ENCODE peak calls at places on chromosomes 12 and 14, in eight cellular contexts. W is stomach; L is T-helper 2 cell; D is stimulated activated CD8-positive, alpha-beta memory T cell treated with anti-CD3 and anti-CD28 coated beads, Interleukin-15, amount 100 ng/mL, for 1 hour; U is hypothalamus; V is astrocyte of the spinal cord; Z is skeletal muscle cell; Y is NCI-H1694 treated with DMSO at 0.1 percent for 48 hours. T is an unnamed sample.
A peak's percentile ranks its signal among the peaks of the same experiment; 100 is the strongest.

GRCh38 chr14:106578479-106578878 is 1052.1 kb downstream of the TMEM121 start:
- DNase-seq in U (no peak), W (no peak), D (no peak), L (no peak), Y (no peak), V (no peak), Z (no peak), T (no peak)

GRCh38 chr14:80705241-80705980 is 236.1 kb downstream of the CEP128 start:
- DNase-seq in D (no peak), W (no peak), U (no peak), V (no peak), Z (no peak), L (no peak), Y (no peak), T (peak; percentile 51)

GRCh38 chr14:44960646-44961045 is 1.1 kb downstream of the KLHL28 start:
- DNase-seq in Z (no peak), D (no peak), W (no peak), L (no peak), V (no peak), U (no peak), Y (no peak), T (no peak)

GRCh38 chr14:67071506-67071905 is 117.7 kb upstream of the GARIN2 start:
- DNase-seq in U (no peak), L (no peak), Y (no peak), D (no peak), Z (no peak), W (no peak), V (no peak), T (no peak)

GRCh38 chr12:3218150-3218845 is 141.1 kb downstream of the TSPAN9 start:
- DNase-seq in D (no peak), L (no peak), Y (peak; percentile 88), W (peak; percentile 41), Z (peak; percentile 71), V (peak; percentile 77), U (peak; percentile 25), T (peak; percentile 90)

GRCh38 chr12:22190969-22191368 is 143.5 kb downstream of the ST8SIA1 start:
- DNase-seq in V (no peak), W (no peak), Z (no peak), U (no peak), D (no peak), Y (no peak), L (no peak), T (no peak)

GRCh38 chr12:56715798-56716197 is 9.3 kb downstream of the NACA start:
- DNase-seq in L (no peak), Z (no peak), U (no peak), Y (no peak), W (no peak), D (no peak), V (no peak), T (no peak)

GRCh38 chr12:105862163-105862821 is 276.5 kb downstream of the NUAK1 start:
- DNase-seq in D (no peak), W (no peak), Z (no peak), V (no peak), Y (no peak), U (no peak), L (no peak), T (peak; percentile 7)

GRCh38 chr14:65622703-65623102 is 210.2 kb downstream of the FUT8 start:
- DNase-seq in Z (no peak), W (no peak), D (no peak), Y (no peak), V (no peak), L (no peak), U (no peak), T (no peak)

GRCh38 chr14:106838991-106839769 is 1312.8 kb downstream of the TMEM121 start:
- DNase-seq in Z (no peak), Y (no peak), V (no peak), L (no peak), D (no peak), W (no peak), U (no peak), T (no peak)

GRCh38 chr14:37620856-37621255 is 25.4 kb downstream of the TTC6 start:
- DNase-seq in U (no peak), D (no peak), Y (no peak), Z (no peak), L (no peak), V (no peak), W (no peak), T (no peak)

GRCh38 chr14:100714205-100714781 is 12.4 kb upstream of the DLK1 start:
- DNase-seq in W (no peak), L (no peak), D (no peak), V (no peak), U (no peak), Z (no peak), Y (peak; percentile 87), T (no peak)

GRCh38 chr14:91906374-91906773 is 39.0 kb upstream of the TC2N start:
- DNase-seq in V (no peak), U (no peak), D (no peak), L (no peak), Y (no peak), Z (no peak), W (peak; percentile 38), T (no peak)

GRCh38 chr14:92507174-92507768 is 6.3 kb upstream of the RIN3 start:
- DNase-seq in U (no peak), D (no peak), Z (no peak), V (no peak), W (no peak), L (no peak), Y (no peak), T (no peak)

GRCh38 chr12:58648151-58648550 is 272.2 kb downstream of the LRIG3 start:
- DNase-seq in U (no peak), W (no peak), D (no peak), V (no peak), Z (no peak), L (no peak), Y (no peak), T (no peak)

GRCh38 chr14:93035917-93036651 is 79.6 kb downstream of the ITPK1 start:
- DNase-seq in Z (no peak), L (no peak), D (no peak), V (peak; percentile 9), U (peak; percentile 84), W (no peak), Y (no peak), T (peak; percentile 77)

GRCh38 chr12:94873368-94874085 is 130.0 kb downstream of the NDUFA12 start:
- DNase-seq in Y (no peak), D (no peak), U (no peak), W (peak; percentile 28), V (no peak), Z (no peak), L (no peak), T (no peak)

GRCh38 chr12:128807161-128807724 is 16.5 kb downstream of the SLC15A4 start:
- DNase-seq in D (no peak), V (no peak), W (no peak), Z (no peak), Y (no peak), L (no peak), U (peak; percentile 41), T (peak; percentile 65)

GRCh38 chr12:42482086-42482819 is 107.3 kb downstream of the PRICKLE1 start:
- DNase-seq in Z (no peak), L (no peak), D (no peak), W (peak; percentile 72), U (no peak), Y (no peak), V (peak; percentile 58), T (peak; percentile 1)

GRCh38 chr14:91405724-91406435 is 11.7 kb downstream of the CCDC88C start:
- DNase-seq in U (no peak), Y (no peak), V (no peak), Z (no peak), L (no peak), W (no peak), D (no peak), T (no peak)

GRCh38 chr12:51771008-51771407 is 77.5 kb downstream of the FIGNL2 start:
- DNase-seq in Z (no peak), U (no peak), D (no peak), Y (no peak), V (no peak), W (no peak), L (no peak), T (no peak)

GRCh38 chr12:25723921-25724491 is 170.9 kb upstream of the LMNTD1 start:
- DNase-seq in U (no peak), D (no peak), V (peak; percentile 61), Z (peak; percentile 76), W (no peak), Y (no peak), L (no peak), T (no peak)

GRCh38 chr12:2332266-2332665 is 279.5 kb downstream of the CACNA1C start:
- DNase-seq in W (no peak), U (no peak), L (no peak), Z (no peak), V (peak; percentile 31), D (no peak), Y (no peak), T (no peak)

GRCh38 chr14:49598479-49599301 is at the start of gene LRR1:
- DNase-seq in W (peak; percentile 88), Z (peak; percentile 59), U (peak; percentile 78), Y (peak; percentile 81), D (peak; percentile 75), L (peak; percentile 79), V (peak; percentile 88), T (peak; percentile 80)

GRCh38 chr14:99333214-99333613 is 61.2 kb upstream of the BCL11B start:
- DNase-seq in Y (no peak), V (no peak), W (no peak), U (no peak), Z (no peak), L (no peak), D (no peak), T (no peak)

GRCh38 chr12:26787125-26787495 is 45.9 kb downstream of the ITPR2 start:
- DNase-seq in W (no peak), U (no peak), L (no peak), Y (no peak), D (no peak), Z (no peak), V (peak; percentile 85), T (peak; percentile 70)

GRCh38 chr12:51593539-51593938 is 2.5 kb downstream of the SCN8A start:
- DNase-seq in W (no peak), V (peak; percentile 60), Z (peak; percentile 43), U (no peak), L (no peak), Y (no peak), D (no peak), T (peak; percentile 45)

GRCh38 chr12:80716711-80717469 is at the start of gene MYF5:
- DNase-seq in U (no peak), D (no peak), W (no peak), Y (no peak), V (no peak), L (no peak), Z (no peak), T (no peak)

GRCh38 chr12:7905071-7905470 is 30.9 kb downstream of the SLC2A3 start:
- DNase-seq in W (no peak), Y (no peak), D (no peak), U (no peak), V (peak; percentile 31), L (no peak), Z (no peak), T (no peak)

GRCh38 chr14:22319526-22320352 is 269.3 kb downstream of the DAD1 start:
- DNase-seq in Z (no peak), W (peak; percentile 69), D (no peak), V (peak; percentile 81), Y (peak; percentile 43), U (peak; percentile 51), L (no peak), T (peak; percentile 48)

GRCh38 chr14:65356327-65356836 is 56.1 kb upstream of the FUT8 start:
- DNase-seq in D (no peak), Z (peak; percentile 84), V (peak; percentile 78), W (peak; percentile 72), U (no peak), L (peak; percentile 13), Y (no peak), T (peak; percentile 97)

GRCh38 chr12:78473136-78473535 is 391.4 kb upstream of the SYT1 start:
- DNase-seq in W (no peak), U (no peak), L (no peak), Y (no peak), V (peak; percentile 35), Z (peak; percentile 31), D (no peak), T (peak; percentile 4)

GRCh38 chr12:116222358-116222757 is 55.1 kb downstream of the MED13L start:
- DNase-seq in L (no peak), Y (no peak), W (peak; percentile 82), V (peak; percentile 95), Z (peak; percentile 83), U (peak; percentile 29), D (peak; percentile 14), T (peak; percentile 53)

GRCh38 chr12:40511341-40511740 is 180.9 kb upstream of the CNTN1 start:
- DNase-seq in Y (no peak), W (no peak), L (no peak), V (no peak), D (no peak), Z (no peak), U (no peak), T (no peak)